ENCODE peak calls at places on chromosomes 11 and 22, in nine cellular contexts. K is Right ventricle myocardium superior; T is AG09309; C is HT1080; U is naive thymus-derived CD4-positive, alpha-beta T cell; D is stimulated activated CD4-positive, alpha-beta T cell treated with anti-CD3 and anti-CD28 coated beads, Interleukin-1b, Interleukin-23, amount 100 ng/mL, for 48 hours; H is T-helper 17 cell; M is GM13977; W is fibroblast of villous mesenchyme. F is an unnamed sample.

GRCh38 chr22:37144180-37144554 is 5.5 kb downstream of the IL2RB start:
- DNase-seq in D (no peak), K (peak; percentile 13), C (no peak), W (no peak), T (no peak), U (no peak), M (no peak), H (no peak), F (no peak)

GRCh38 chr11:68186061-68186460 is 27.0 kb downstream of the KMT5B start:
- DNase-seq in H (no peak), K (no peak), C (no peak), M (no peak), U (no peak), T (no peak), D (no peak), W (no peak), F (no peak)

GRCh38 chr11:70556884-70557741 is 158.8 kb downstream of the CTTN start:
- DNase-seq in U (no peak), T (no peak), M (no peak), W (no peak), K (peak; percentile 31), D (no peak), C (peak; percentile 86), H (no peak), F (no peak)

GRCh38 chr11:118334746-118335145 is 7.8 kb downstream of the CD3D start:
- DNase-seq in H (no peak), D (no peak), U (peak; percentile 52), K (no peak), M (no peak), W (no peak), C (no peak), T (no peak), F (no peak)

GRCh38 chr11:65442952-65443351 is 20.4 kb downstream of the NEAT1 start:
- DNase-seq in D (no peak), W (peak; percentile 62), T (no peak), U (no peak), C (no peak), M (no peak), K (no peak), H (no peak), F (no peak)

GRCh38 chr11:119505861-119506260 is 82.9 kb upstream of the THY1 start:
- DNase-seq in C (no peak), K (peak; percentile 22), H (no peak), M (no peak), T (no peak), W (no peak), U (no peak), D (no peak), F (no peak)

GRCh38 chr11:63911876-63912275 is 5.1 kb downstream of the RCOR2 start:
- DNase-seq in H (no peak), M (no peak), U (no peak), D (no peak), C (no peak), W (no peak), T (no peak), K (no peak), F (no peak)

GRCh38 chr11:129428027-129428426 is 52.4 kb downstream of the BARX2 start:
- DNase-seq in U (no peak), M (no peak), K (no peak), C (no peak), W (no peak), T (no peak), D (no peak), H (no peak), F (no peak)

GRCh38 chr11:33670250-33671011 is 30.2 kb downstream of the C11orf91 start:
- DNase-seq in M (no peak), K (no peak), U (no peak), H (no peak), T (no peak), W (peak; percentile 24), D (peak; percentile 31), C (peak; percentile 92), F (no peak)

F was measured in CD4-positive, CD25-positive, alpha-beta regulatory T cell.